ENCODE peak calls at places on chromosome 1, in nine cellular contexts. J is left ventricle myocardium inferior, N is right lobe of liver, L is heart left ventricle, E is PC-9, B is psoas muscle, I is transverse colon, H is GM23338, W is neural progenitor cell. P is an unnamed sample.

GRCh38 chr1:36384542-36385409 is 948 bp downstream of the STK40 start:
- DNase-seq in E (peak; percentile 83), L (peak; percentile 43), W (peak; percentile 69), N (peak; percentile 87), J (peak; percentile 53), B (peak; percentile 83), H (peak; percentile 67), I (peak; percentile 84), P (no peak)

GRCh38 chr1:2251363-2251762 is 23.2 kb downstream of the SKI start:
- DNase-seq in N (no peak), E (no peak), W (no peak), H (no peak), J (no peak), I (no peak), L (no peak), B (no peak), P (no peak)

GRCh38 chr1:65176071-65176470 is 28.1 kb downstream of the AK4 start:
- DNase-seq in I (no peak), B (no peak), H (no peak), N (no peak), J (no peak), L (peak; percentile 18), E (no peak), W (no peak), P (no peak)

GRCh38 chr1:56572334-56573050 is 6.9 kb downstream of the PLPP3 start:
- DNase-seq in N (no peak), B (no peak), I (no peak), J (no peak), L (no peak), W (no peak), H (no peak), E (peak; percentile 60), P (no peak)

GRCh38 chr1:1004780-1005697 is 5.1 kb upstream of the HES4 start:
- DNase-seq in B (peak; percentile 67), N (peak; percentile 69), L (peak; percentile 48), H (no peak), E (no peak), W (peak; percentile 75), J (no peak), I (peak; percentile 36), P (no peak)

GRCh38 chr1:245311887-245312286 is 157.1 kb downstream of the KIF26B start:
- DNase-seq in W (no peak), N (no peak), I (no peak), H (no peak), J (no peak), B (no peak), L (no peak), E (no peak), P (no peak)

GRCh38 chr1:97164276-97164639 is 442.7 kb downstream of the PTBP2 start:
- DNase-seq in L (no peak), B (no peak), H (no peak), J (no peak), W (no peak), E (no peak), I (no peak), N (no peak), P (no peak)

GRCh38 chr1:117120774-117121588 is 568 bp downstream of the TRIM45 start:
- DNase-seq in H (peak; percentile 66), B (no peak), J (no peak), I (no peak), L (no peak), N (no peak), W (peak; percentile 23), E (peak; percentile 45), P (no peak)

GRCh38 chr1:10873189-10873588 is 76.7 kb upstream of the CASZ1 start:
- DNase-seq in I (no peak), E (no peak), J (no peak), L (no peak), W (no peak), B (no peak), N (no peak), H (peak; percentile 43), P (no peak)

GRCh38 chr1:1033731-1034437 is 14.0 kb downstream of the AGRN start:
- DNase-seq in L (no peak), W (peak; percentile 77), I (no peak), N (no peak), H (peak; percentile 66), E (no peak), J (no peak), B (no peak), P (no peak)

GRCh38 chr1:182616130-182617074 is 12.2 kb upstream of the RGS16 start:
- DNase-seq in B (peak; percentile 86), J (peak; percentile 76), N (peak; percentile 81), W (peak; percentile 81), I (peak; percentile 66), L (peak; percentile 52), E (no peak), H (peak; percentile 87), P (no peak)

GRCh38 chr1:39213511-39214002 is 9.1 kb downstream of the MACF1 start:
- DNase-seq in L (no peak), N (no peak), E (peak; percentile 73), W (peak; percentile 24), B (no peak), H (no peak), J (no peak), I (no peak), P (no peak)

DNA sequence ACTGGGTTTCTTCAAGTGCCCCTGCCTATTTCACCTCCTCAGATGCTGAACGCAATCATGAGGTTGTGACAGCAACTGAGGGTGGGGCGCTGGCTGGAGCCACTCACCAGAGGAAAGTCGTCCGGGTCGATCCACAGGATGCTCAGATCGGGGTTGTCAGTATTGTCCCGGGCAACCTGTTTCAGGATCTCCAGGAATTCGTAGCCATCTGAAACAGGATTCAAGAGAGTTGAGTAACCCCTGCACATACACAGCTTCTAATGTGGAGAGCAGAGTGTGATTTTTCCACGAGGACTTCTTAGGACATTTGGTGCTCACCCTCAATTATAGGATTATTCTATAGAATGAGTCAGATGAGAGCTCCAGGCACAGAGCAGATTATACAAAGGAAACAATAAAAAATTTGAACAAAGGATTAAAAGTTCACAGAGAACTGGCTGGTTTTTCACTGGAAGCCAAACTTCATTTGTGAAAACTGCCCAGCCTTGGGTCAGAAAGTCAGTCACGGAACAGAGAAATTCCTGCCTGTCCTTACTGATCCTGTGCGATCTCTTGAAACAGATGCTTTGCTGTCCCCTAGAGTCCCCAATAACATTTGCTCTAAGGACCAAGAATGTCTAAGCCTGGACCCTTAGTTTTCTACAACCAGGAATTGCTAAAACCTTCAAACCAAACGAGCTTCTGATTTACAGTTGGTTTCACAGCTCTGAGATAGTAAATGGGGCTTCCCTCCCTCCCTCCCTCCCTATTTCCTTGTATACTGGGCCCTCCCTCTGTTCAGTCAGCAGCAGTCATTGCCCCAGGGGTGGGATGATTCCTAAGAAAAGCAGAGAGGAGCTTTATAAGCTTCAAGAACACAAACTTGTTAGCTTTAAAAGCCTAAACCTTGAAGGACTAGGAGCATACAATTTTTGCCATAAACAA is 63.2 kb downstream of the CASQ2 start:
- DNase-seq in H (no peak), W (peak; percentile 16), L (no peak), E (peak; percentile 58), J (no peak), I (no peak), B (no peak), N (no peak), P (no peak)
- TF ChIP-seq CTCF in H (no peak), W (no peak), L (no peak), E (no peak), J (no peak), I (no peak), B (no peak), N (no peak), P (no peak)

GRCh38 chr1:26023826-26024225 is 2.3 kb downstream of the EXTL1 start:
- DNase-seq in W (no peak), I (no peak), H (no peak), L (no peak), E (no peak), J (no peak), B (no peak), N (no peak), P (no peak)
- H3K4me3 ChIP-seq in W (no peak overlapping the region), I (no peak overlapping the region), H (no peak overlapping the region), L (peak overlapping the region; percentile 49), E (no peak overlapping the region), J (peak overlapping the region; percentile 60), B (no peak overlapping the region), N (no peak overlapping the region), P (no peak overlapping the region)

GRCh38 chr1:232968965-232969364 is 18.6 kb downstream of the NTPCR start:
- DNase-seq in N (no peak), W (no peak), E (no peak), H (no peak), L (peak; percentile 51), J (peak; percentile 61), B (peak; percentile 89), I (no peak), P (no peak)

GRCh38 chr1:232966663-232967062 is 16.3 kb downstream of the NTPCR start:
- DNase-seq in H (no peak), N (no peak), L (no peak), I (peak; percentile 77), J (no peak), E (no peak), W (no peak), B (no peak), P (no peak)

GRCh38 chr1:232968396-232968795 is 18.0 kb downstream of the NTPCR start:
- DNase-seq in N (no peak), E (no peak), I (no peak), W (no peak), H (no peak), B (no peak), L (no peak), J (no peak), P (no peak)

GRCh38 chr1:232970508-232970907 is 20.1 kb downstream of the NTPCR start:
- DNase-seq in H (no peak), N (no peak), L (no peak), J (no peak), B (no peak), E (no peak), W (no peak), I (no peak), P (no peak)

DNA sequence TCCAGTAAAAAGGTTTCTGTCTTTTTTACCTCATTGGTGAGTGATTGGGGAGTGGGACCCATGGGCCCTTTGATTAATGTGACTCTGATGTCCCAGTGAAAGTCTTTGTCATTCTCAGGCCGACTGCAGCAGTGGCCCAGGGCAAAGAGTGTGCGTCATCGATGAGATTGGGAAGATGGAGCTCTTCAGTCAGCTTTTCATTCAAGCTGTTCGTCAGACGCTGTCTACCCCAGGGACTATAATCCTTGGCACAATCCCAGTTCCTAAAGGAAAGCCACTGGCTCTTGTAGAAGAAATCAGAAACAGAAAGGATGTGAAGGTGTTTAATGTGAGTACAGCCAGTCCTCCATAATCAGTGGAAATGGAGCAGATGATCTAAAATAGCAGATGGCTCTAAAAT is 19.4 kb downstream of the NTPCR start:
- DNase-seq in I (no peak), N (no peak), H (no peak), L (peak; percentile 21), E (no peak), W (no peak), B (no peak), J (no peak), P (no peak)
- H3K36me3 ChIP-seq in I (peaks cover 5% of the 10 kb centered on the region), N (peaks cover 11% of the 10 kb centered on the region), H (peaks cover 49% of the 10 kb centered on the region), L (peaks cover 33% of the 10 kb centered on the region), E (peaks cover 38% of the 10 kb centered on the region), W (peaks cover 20% of the 10 kb centered on the region), B (peaks cover 2% of the 10 kb centered on the region), J (peaks cover 43% of the 10 kb centered on the region), P (peaks cover 2% of the 10 kb centered on the region)

DNA sequence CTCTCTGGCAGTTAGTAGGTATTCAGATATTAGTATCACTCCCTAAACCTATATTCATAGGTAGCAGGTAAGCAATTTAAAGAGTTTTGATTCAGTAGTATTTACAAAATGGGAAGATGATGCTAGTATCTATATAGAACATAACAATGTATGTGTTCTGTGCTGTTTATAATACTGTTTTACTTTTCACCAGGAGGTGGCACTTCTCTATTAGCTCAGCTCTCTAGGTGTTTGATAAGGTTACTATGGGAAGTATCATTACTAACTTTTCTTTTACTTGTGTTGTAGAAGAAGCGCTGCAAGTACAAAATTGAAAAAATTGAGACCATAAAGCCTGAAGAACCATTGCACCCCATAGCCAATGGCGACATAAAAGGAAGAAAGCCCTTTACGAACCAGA is 49.4 kb upstream of the FASLG start:
- DNase-seq in W (no peak), N (no peak), E (no peak), H (peak; percentile 38), J (no peak), L (no peak), B (no peak), I (no peak), P (no peak)
- TF ChIP-seq CTCF in W (peak; percentile 40), N (peak; percentile 27), E (peak; percentile 73), H (peak; percentile 66), J (peak; percentile 57), L (peak; percentile 26), B (no peak), I (no peak), P (peak; percentile 32)

P was measured in kidney epithelial cell.